ENCODE peak calls at places on chromosomes 7 and 10, in seven cellular contexts. Q is prostate gland, H is Panc1, P is sigmoid colon, Z is GM12878, C is spleen, D is K562. S is an unnamed sample.

GRCh38 chr10:29730969-29731368 is 96.2 kb upstream of the SVIL start:
- DNase-seq in Q (peak; percentile 61), H (no peak), P (peak; percentile 82), Z (no peak), C (no peak), D (no peak), S (no peak)

GRCh38 chr10:37975407-37975991 is 948 bp downstream of the ZNF25 start:
- DNase-seq in Q (no peak), H (no peak), P (no peak), Z (no peak), C (no peak), D (no peak), S (no peak)

GRCh38 chr7:33447980-33448379 is 318.6 kb downstream of the BBS9 start:
- DNase-seq in Q (no peak), H (no peak), P (no peak), Z (no peak), C (no peak), D (no peak), S (no peak)

GRCh38 chr7:112933598-112933997 is 143.4 kb upstream of the TMEM168 start:
- DNase-seq in Q (no peak), H (no peak), P (no peak), Z (no peak), C (no peak), D (no peak), S (no peak)

GRCh38 chr7:12233175-12233574 is 22.1 kb downstream of the TMEM106B start:
- DNase-seq in Q (no peak), H (no peak), P (no peak), Z (no peak), C (no peak), D (no peak), S (no peak)

GRCh38 chr10:126060232-126060935 is 164.0 kb downstream of the FANK1 start:
- DNase-seq in Q (no peak), H (peak; percentile 65), P (no peak), Z (no peak), C (no peak), D (no peak), S (no peak)

GRCh38 chr10:30538086-30538485 is 91.5 kb downstream of the LYZL2 start:
- DNase-seq in Q (no peak), H (no peak), P (no peak), Z (no peak), C (no peak), D (no peak), S (no peak)

GRCh38 chr10:110416776-110417732 is 80.7 kb upstream of the DUSP5 start:
- DNase-seq in Q (no peak), H (no peak), P (no peak), Z (no peak), C (no peak), D (no peak), S (peak; percentile 71)

GRCh38 chr10:70066190-70066589 is 13.5 kb downstream of the MACROH2A2 start:
- DNase-seq in Q (no peak), H (no peak), P (no peak), Z (no peak), C (no peak), D (no peak), S (no peak)

GRCh38 chr10:75508814-75509306 is 77.4 kb downstream of the LRMDA start:
- DNase-seq in Q (no peak), H (no peak), P (no peak), Z (no peak), C (no peak), D (no peak), S (no peak)

GRCh38 chr7:12974451-12975166 is 287.2 kb downstream of the ARL4A start:
- DNase-seq in Q (no peak), H (no peak), P (no peak), Z (no peak), C (no peak), D (no peak), S (no peak)

DNA sequence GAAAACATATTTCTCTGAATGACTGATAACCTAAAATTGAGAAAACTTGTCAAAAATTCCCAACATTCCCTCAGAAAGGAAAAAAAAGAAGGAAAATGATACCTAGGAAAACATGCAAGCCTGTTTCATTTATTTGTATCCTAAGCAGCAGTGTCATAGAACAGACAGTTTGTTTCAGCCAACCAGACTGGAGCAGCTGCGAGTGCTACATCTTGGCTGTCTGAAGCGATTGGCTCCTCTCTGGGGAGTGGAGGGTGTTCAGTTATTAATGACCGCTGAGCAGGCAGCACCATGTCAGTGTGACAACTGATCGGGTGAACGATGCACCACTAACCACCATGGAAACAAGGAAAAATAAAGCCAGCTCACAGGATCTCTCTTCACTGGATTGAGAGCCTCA is at the start of gene LRRN3:
- DNase-seq in Q (no peak), H (no peak), P (no peak), Z (no peak), C (no peak), D (no peak), S (no peak)
- H3K27ac ChIP-seq in Q (no peak within 1 kb of the TSS), H (no peak within 1 kb of the TSS), P (no peak within 1 kb of the TSS), Z (no peak within 1 kb of the TSS), C (no peak within 1 kb of the TSS), D (no peak within 1 kb of the TSS), S (no peak within 1 kb of the TSS)

DNA sequence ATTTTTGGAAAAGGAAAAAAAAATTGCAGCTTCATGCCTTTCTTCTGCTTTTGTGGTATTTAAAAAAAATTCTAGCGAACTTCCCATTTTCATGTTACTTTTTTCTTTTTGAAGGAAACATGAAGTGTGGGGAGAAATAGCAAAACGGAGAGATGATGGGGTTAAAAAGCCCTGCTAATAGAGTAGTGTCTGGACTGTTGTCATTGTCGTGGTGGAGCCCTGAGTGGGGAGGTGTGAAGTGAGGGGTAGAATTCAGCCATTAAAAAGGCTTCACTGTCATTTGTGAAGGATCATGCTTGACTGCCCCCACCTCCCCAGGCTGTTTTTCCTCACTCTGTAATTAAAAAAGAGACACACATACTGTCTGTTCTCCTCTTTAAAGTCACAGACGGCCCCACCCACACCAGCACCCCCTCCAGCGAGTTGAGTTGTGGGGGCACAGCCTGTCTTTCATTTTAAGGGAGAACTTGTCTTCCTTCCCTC is 272.5 kb downstream of the CREB5 start:
- DNase-seq in Q (no peak), H (no peak), P (no peak), Z (no peak), C (peak; percentile 76), D (no peak), S (no peak)
- H3K9me3 ChIP-seq in Q (no peaks in the 10 kb centered on the region), H (no peaks in the 10 kb centered on the region), P (no peaks in the 10 kb centered on the region), Z (no peaks in the 10 kb centered on the region), C (no peaks in the 10 kb centered on the region), D (no peaks in the 10 kb centered on the region), S (no peaks in the 10 kb centered on the region)

GRCh38 chr10:121927841-121928527 is at the start of gene ATE1:
- DNase-seq in Q (peak; percentile 89), H (no peak), P (peak; percentile 95), Z (no peak), C (peak; percentile 97), D (peak; percentile 74), S (peak; percentile 93)

GRCh38 chr10:121927361-121927840 is 430 bp downstream of the ATE1 start:
- DNase-seq in Q (peak; percentile 46), H (no peak), P (peak; percentile 79), Z (no peak), C (no peak), D (no peak), S (peak; percentile 59)

GRCh38 chr10:121926669-121927360 is 1.0 kb downstream of the ATE1 start:
- DNase-seq in Q (no peak), H (no peak), P (no peak), Z (no peak), C (no peak), D (peak; percentile 9), S (no peak)

GRCh38 chr10:121928528-121928884 is 675 bp upstream of the ATE1 start:
- DNase-seq in Q (peak; percentile 51), H (no peak), P (no peak), Z (no peak), C (no peak), D (no peak), S (peak; percentile 59)

GRCh38 chr10:121926157-121926556 is 1.7 kb downstream of the ATE1 start:
- DNase-seq in Q (no peak), H (no peak), P (no peak), Z (no peak), C (no peak), D (no peak), S (no peak)
- TF ChIP-seq POLR2AphosphoS5 in Q (no peak), H (no peak), P (no peak), Z (no peak), C (no peak), D (no peak), S (no peak)

DNA sequence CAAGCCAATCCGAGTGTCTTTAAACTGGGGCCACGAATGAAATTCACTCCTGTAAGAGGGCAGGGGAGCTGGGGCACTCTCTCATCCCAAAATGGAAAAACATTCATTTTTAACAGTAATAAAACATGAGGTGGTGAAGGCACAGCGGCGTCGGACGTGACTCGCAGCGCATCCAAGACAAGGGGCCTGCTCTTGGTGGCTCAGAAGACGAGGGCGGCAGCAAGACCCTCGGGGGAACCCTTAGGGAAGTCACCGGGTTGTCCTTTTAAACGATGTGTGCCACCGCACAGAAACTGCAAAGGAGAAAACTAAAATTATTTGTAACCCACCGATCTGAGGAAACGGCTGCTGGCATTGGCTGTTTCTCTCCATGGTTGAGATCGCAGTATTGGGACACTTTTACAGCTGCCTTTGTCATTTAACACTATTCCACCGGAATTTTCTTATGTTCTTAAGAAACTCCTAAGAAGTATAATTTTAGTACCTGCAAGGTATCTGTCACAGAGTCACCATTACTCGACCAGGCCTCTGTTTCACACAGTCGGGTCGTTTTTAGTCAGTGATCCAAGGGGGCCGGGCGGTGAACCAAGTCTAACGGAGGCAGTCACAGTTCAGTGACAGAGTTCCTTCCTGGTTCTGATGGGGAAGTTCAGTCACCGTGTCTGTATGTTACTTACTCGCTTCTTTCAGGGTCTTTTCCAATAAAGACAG is 159.3 kb downstream of the PTPRN2 start:
- DNase-seq in Q (no peak), H (no peak), P (no peak), Z (no peak), C (peak; percentile 56), D (no peak), S (no peak)
- H3K27ac ChIP-seq in Q (no peak overlapping the region), H (no peak overlapping the region), P (no peak overlapping the region), Z (no peak overlapping the region), C (no peak overlapping the region), D (no peak overlapping the region), S (no peak overlapping the region)

GRCh38 chr7:158003441-158004122 is 584.0 kb downstream of the PTPRN2 start:
- DNase-seq in Q (no peak), H (no peak), P (no peak), Z (no peak), C (peak; percentile 71), D (no peak), S (no peak)
- H3K9me3 ChIP-seq in Q (no peaks in the 10 kb centered on the region), H (no peaks in the 10 kb centered on the region), P (no peaks in the 10 kb centered on the region), Z (peaks cover 1% of the 10 kb centered on the region), C (no peaks in the 10 kb centered on the region), D (no peaks in the 10 kb centered on the region), S (no peaks in the 10 kb centered on the region)

DNA sequence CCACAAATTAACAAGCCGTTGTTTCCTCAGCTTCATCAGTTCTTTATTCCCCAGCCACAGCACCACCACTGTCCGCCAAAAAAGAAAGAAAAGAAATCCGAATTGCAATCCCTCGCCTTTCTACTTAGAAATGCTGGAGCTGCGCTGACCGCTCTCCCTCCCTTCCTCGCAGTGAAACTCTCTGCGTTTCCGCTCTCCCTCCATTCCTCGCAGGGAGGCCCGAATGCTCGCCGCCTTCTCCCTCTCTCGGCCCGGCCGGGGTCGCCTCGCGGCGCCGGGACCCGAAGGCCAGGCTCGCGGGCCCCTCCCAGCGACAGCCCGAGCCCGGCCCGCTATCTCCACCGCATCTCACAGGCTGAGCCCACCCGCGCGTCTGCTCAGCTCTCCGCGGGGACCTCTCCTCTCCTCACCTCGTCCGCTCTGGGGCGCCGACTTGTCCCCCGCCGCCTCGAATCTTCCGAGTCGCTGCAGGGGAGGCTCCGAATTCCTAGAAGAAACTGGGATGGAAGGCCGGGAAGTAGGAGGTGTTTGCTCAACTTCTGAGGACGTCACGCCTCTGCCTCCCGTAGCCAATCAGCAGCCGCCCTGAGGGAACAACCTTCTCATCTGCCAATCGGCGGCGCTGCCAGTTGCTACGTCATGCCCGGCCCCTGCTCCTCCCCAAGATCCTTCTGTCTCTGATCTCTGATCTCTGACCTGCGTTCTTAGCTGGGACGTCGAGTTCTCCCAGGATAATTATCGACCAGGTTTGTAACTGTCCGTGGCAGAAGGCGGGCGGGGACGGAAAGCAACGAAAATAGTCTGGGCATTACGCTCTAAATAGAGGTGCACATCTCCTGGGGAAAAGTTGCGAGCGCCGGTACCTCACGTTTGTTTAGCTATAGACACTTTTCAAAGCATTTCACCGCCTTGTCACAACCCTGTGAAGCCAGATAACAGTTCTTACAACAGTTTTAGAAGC is at the start of gene AASS:
- DNase-seq in Q (peak; percentile 99), H (peak; percentile 35), P (peak; percentile 100), Z (peak; percentile 48), C (peak; percentile 95), D (peak; percentile 67), S (peak; percentile 96)
- TF ChIP-seq POLR2AphosphoS5 in Q (peak; percentile 90), H (no peak), P (peak; percentile 87), Z (no peak), C (peak; percentile 86), D (no peak), S (peak; percentile 85)

S was measured in stomach.